ENCODE peak calls at places on chromosomes 6 and 20, in seven cellular contexts. K is CD8-positive, alpha-beta T cell; G is Panc1; M is A549; Q is ovary; U is hepatocyte; Z is upper lobe of right lung. X is an unnamed sample.

GRCh38 chr6:21946298-21946783 is 350.5 kb downstream of the PRL start:
- DNase-seq in K (no peak), G (no peak), M (no peak), Q (no peak), U (no peak), Z (no peak), X (peak; percentile 94)

GRCh38 chr20:56445540-56445939 is 22.9 kb upstream of the RTF2 start:
- DNase-seq in K (no peak), G (no peak), M (no peak), Q (no peak), U (no peak), Z (no peak), X (no peak)

GRCh38 chr6:93453956-93454355 is 34.6 kb upstream of the EPHA7 start:
- DNase-seq in K (no peak), G (no peak), M (no peak), Q (no peak), U (no peak), Z (no peak), X (no peak)

GRCh38 chr20:58028123-58028522 is 200.3 kb downstream of the ANKRD60 start:
- DNase-seq in K (no peak), G (no peak), M (no peak), Q (no peak), U (no peak), Z (no peak), X (no peak)

GRCh38 chr6:3085074-3085473 is 16.8 kb downstream of the RIPK1 start:
- DNase-seq in K (no peak), G (no peak), M (no peak), Q (no peak), U (no peak), Z (no peak), X (peak; percentile 40)

GRCh38 chr6:36998723-36999466 is 6.6 kb upstream of the FGD2 start:
- DNase-seq in K (no peak), G (no peak), M (no peak), Q (no peak), U (no peak), Z (no peak), X (no peak)

GRCh38 chr20:51767867-51768758 is at the start of gene ATP9A:
- DNase-seq in K (no peak), G (no peak), M (no peak), Q (peak; percentile 62), U (peak; percentile 61), Z (peak; percentile 73), X (no peak)

GRCh38 chr20:23061713-23062561 is 12.5 kb upstream of the THBD start:
- DNase-seq in K (no peak), G (no peak), M (peak; percentile 67), Q (peak; percentile 67), U (peak; percentile 70), Z (no peak), X (peak; percentile 74)

GRCh38 chr6:152634773-152635172 is 2.4 kb downstream of the SYNE1 start:
- DNase-seq in K (peak; percentile 25), G (no peak), M (no peak), Q (no peak), U (no peak), Z (peak; percentile 56), X (no peak)

GRCh38 chr6:115665310-115665709 is 395.4 kb downstream of the FRK start:
- DNase-seq in K (no peak), G (no peak), M (no peak), Q (no peak), U (no peak), Z (no peak), X (no peak)

GRCh38 chr20:36525620-36526365 is 15.5 kb upstream of the MYL9 start:
- DNase-seq in K (no peak), G (no peak), M (no peak), Q (peak; percentile 37), U (no peak), Z (no peak), X (no peak)

GRCh38 chr20:41018153-41018552 is 10.5 kb upstream of the TOP1 start:
- DNase-seq in K (no peak), G (no peak), M (no peak), Q (no peak), U (no peak), Z (no peak), X (peak; percentile 40)

GRCh38 chr20:54355631-54356280 is 119.6 kb upstream of the DOK5 start:
- DNase-seq in K (no peak), G (no peak), M (no peak), Q (no peak), U (no peak), Z (no peak), X (peak; percentile 13)

GRCh38 chr6:5995705-5996686 is 10.7 kb downstream of the NRN1 start:
- DNase-seq in K (no peak), G (no peak), M (no peak), Q (no peak), U (peak; percentile 66), Z (peak; percentile 85), X (peak; percentile 85)

GRCh38 chr20:34017610-34018009 is 23.9 kb downstream of the RALY start:
- DNase-seq in K (no peak), G (no peak), M (no peak), Q (no peak), U (no peak), Z (no peak), X (peak; percentile 94)

GRCh38 chr6:122833229-122833556 is 44.1 kb downstream of the SMPDL3A start:
- DNase-seq in K (no peak), G (no peak), M (no peak), Q (no peak), U (no peak), Z (no peak), X (no peak)

GRCh38 chr6:17700421-17701416 is 6.0 kb downstream of the NUP153 start:
- DNase-seq in K (no peak), G (no peak), M (no peak), Q (no peak), U (no peak), Z (no peak), X (no peak)

GRCh38 chr6:1625926-1626413 is 16.3 kb downstream of the FOXC1 start:
- DNase-seq in K (no peak), G (no peak), M (no peak), Q (no peak), U (no peak), Z (no peak), X (no peak)
- H3K4me3 ChIP-seq in K (no peak overlapping the region), G (no peak overlapping the region), M (no peak overlapping the region), Q (no peak overlapping the region), U (no peak overlapping the region), Z (no peak overlapping the region), X (no peak overlapping the region)

GRCh38 chr20:50610212-50610718 is 81.1 kb downstream of the RIPOR3 start:
- DNase-seq in K (no peak), G (no peak), M (no peak), Q (no peak), U (no peak), Z (no peak), X (no peak)
- TF ChIP-seq CTCF in K (no peak), G (no peak), M (no peak), Q (no peak), U (no peak), Z (no peak), X (peak; percentile 7)

GRCh38 chr6:120938876-120939231 is 395.4 kb downstream of the TBC1D32 start:
- DNase-seq in K (no peak), G (no peak), M (no peak), Q (no peak), U (no peak), Z (no peak), X (no peak)

GRCh38 chr6:120935908-120936307 is 398.4 kb downstream of the TBC1D32 start:
- DNase-seq in K (no peak), G (no peak), M (no peak), Q (no peak), U (no peak), Z (no peak), X (no peak)

GRCh38 chr6:120935007-120935406 is 399.3 kb downstream of the TBC1D32 start:
- DNase-seq in K (no peak), G (no peak), M (no peak), Q (no peak), U (no peak), Z (no peak), X (no peak)

DNA sequence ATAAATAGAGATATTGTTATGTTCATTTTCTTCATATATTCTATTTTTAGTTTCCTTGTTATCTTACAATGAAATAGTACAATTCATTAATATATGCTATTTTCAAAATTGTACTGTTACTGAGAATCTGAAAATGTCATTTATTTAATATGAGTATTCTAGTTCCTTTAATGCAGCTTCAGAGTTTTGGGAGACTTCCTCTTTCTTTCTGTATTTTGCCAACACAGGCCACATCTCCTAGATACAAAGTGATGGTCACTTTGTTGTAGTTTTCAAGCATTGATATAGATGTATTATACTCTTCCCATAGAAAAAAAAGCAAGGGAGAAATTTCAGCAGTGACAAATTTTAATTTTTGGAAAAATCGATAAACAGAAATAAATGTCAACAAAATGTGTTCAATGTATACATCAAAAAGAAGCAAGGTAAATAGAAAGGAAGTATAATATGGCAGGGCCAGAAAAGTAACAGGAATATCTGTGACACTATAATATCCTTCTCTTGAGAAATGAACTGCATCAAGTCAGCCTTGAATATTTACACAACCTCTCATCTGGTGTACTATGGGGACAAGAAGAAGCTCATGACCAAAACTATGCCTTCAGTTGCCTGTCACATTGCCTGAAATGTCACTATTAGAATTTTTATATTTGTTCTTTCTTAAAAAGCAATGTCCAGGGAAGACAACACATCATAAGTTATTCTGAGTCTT is 396.0 kb downstream of the TBC1D32 start:
- DNase-seq in K (no peak), G (no peak), M (no peak), Q (no peak), U (no peak), Z (no peak), X (no peak)
- H3K4me3 ChIP-seq in K (no peak overlapping the region), G (no peak overlapping the region), M (no peak overlapping the region), Q (no peak overlapping the region), U (no peak overlapping the region), Z (no peak overlapping the region), X (no peak overlapping the region)

DNA sequence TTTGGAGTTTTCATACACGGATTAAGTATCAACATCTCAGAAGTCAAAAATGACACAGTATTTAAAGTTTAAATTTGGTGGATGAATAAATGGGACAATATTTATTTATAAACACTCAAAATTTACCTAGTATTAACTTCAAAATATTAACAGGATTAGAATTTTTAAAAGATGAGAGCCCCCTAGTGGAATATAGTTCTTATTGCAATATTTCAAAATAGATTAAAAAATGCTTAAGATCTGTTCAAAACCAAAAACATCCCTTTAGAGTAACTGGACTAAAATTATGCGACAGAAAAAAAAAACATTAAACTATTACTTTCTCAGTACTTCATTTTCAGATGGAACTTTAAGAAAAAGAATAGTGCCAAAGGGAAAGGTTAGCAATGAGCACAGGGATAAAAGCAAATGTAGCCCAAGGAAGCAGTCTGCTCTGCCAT is 56.6 kb downstream of the SNX14 start:
- DNase-seq in K (no peak), G (no peak), M (no peak), Q (no peak), U (peak; percentile 5), Z (no peak), X (peak; percentile 19)
- TF ChIP-seq CTCF in K (peak; percentile 92), G (peak; percentile 56), M (peak; percentile 44), Q (no peak), U (peak; percentile 66), Z (peak; percentile 67), X (peak; percentile 38)

X was measured in fibroblast of mammary gland.